ENCODE peak calls at places on chromosomes 5 and 9, in nine cellular contexts. Q is neural progenitor cell, O is HCT116, J is GM23338, U is MM.1S, Y is hepatocyte, R is PC-3, W is GM23248, A is SK-N-SH. I is an unnamed sample. For H3K79me2, the result is how much of the 10 kb centered on the place peaks cover.

GRCh38 chr5:139193928-139194327 is 4.2 kb downstream of the SIL1 start:
- DNase-seq in J (peak), W (peak), A (no peak), Q (no peak), Y (no peak), O (no peak), U (no peak), R (no peak), I (no peak)

GRCh38 chr5:73815631-73816030 is 189.6 kb downstream of the ARHGEF28 start:
- DNase-seq in W (peak), Q (no peak), R (peak), J (no peak), U (no peak), Y (no peak), A (no peak), O (no peak), I (no peak)

GRCh38 chr9:6686396-6686795 is 40.9 kb upstream of the GLDC start:
- DNase-seq in O (no peak), Y (peak), R (peak), W (peak), A (no peak), U (no peak), J (no peak), Q (no peak), I (peak)

GRCh38 chr5:170522211-170523128 is 18.6 kb downstream of the KCNIP1 start:
- DNase-seq in J (peak), W (peak), R (peak), O (no peak), A (no peak), Q (no peak), U (no peak), Y (no peak), I (no peak)

GRCh38 chr9:115668506-115668905 is 485.1 kb upstream of the PAPPA start:
- DNase-seq in U (no peak), Q (no peak), A (no peak), J (no peak), W (peak), R (peak), O (no peak), Y (peak), I (no peak)

GRCh38 chr9:129557192-129558036 is 63.5 kb downstream of the C9orf50 start:
- DNase-seq in Y (peak), W (no peak), U (no peak), A (no peak), R (no peak), J (peak), O (peak), Q (peak), I (no peak)

GRCh38 chr9:120210301-120210700 is 369.7 kb downstream of the CDK5RAP2 start:
- DNase-seq in A (no peak), Y (no peak), J (no peak), O (no peak), R (no peak), U (no peak), W (no peak), Q (no peak), I (no peak)

GRCh38 chr9:110153431-110153830 is 54.5 kb downstream of the C9orf152 start:
- DNase-seq in A (no peak), W (peak), J (no peak), R (no peak), O (no peak), Y (no peak), Q (no peak), U (no peak), I (no peak)

GRCh38 chr9:126375386-126375785 is 48.8 kb downstream of the MVB12B start:
- DNase-seq in O (no peak), Q (peak), Y (peak), A (peak), R (peak), W (peak), U (no peak), J (peak), I (no peak)

GRCh38 chr5:100546041-100546440 is 10.9 kb downstream of the FAM174A start:
- DNase-seq in O (no peak), Q (no peak), R (no peak), U (no peak), Y (no peak), A (no peak), J (no peak), W (no peak), I (no peak)

GRCh38 chr9:105431413-105432246 is 16.2 kb upstream of the FSD1L start:
- DNase-seq in Y (peak), A (no peak), Q (no peak), W (no peak), U (no peak), J (no peak), O (no peak), R (no peak), I (no peak)

GRCh38 chr9:107539427-107540154 is 50.0 kb upstream of the KLF4 start:
- DNase-seq in U (no peak), A (no peak), J (peak), R (peak), Y (peak), W (peak), Q (peak), O (no peak), I (no peak)

GRCh38 chr5:9537223-9538141 is 8.4 kb downstream of the SEMA5A start:
- DNase-seq in A (no peak), W (no peak), J (no peak), R (no peak), Y (no peak), O (no peak), Q (no peak), U (peak), I (no peak)

GRCh38 chr9:136400038-136400834 is at the start of gene SNAPC4:
- DNase-seq in Q (peak), U (peak), W (peak), J (peak), A (peak), Y (peak), R (peak), O (peak), I (peak)

GRCh38 chr9:19495186-19496028 is 86.6 kb downstream of the ACER2 start:
- DNase-seq in U (no peak), A (no peak), Q (no peak), R (no peak), J (peak), Y (no peak), O (no peak), W (no peak), I (no peak)

GRCh38 chr5:178551468-178551867 is 38.7 kb downstream of the COL23A1 start:
- DNase-seq in Q (no peak), W (no peak), A (no peak), Y (no peak), R (no peak), J (no peak), U (no peak), O (no peak), I (no peak)

GRCh38 chr5:72452515-72453259 is 54.5 kb downstream of the ZNF366 start:
- DNase-seq in Q (no peak), Y (peak), O (peak), U (no peak), R (peak), J (no peak), W (peak), A (no peak), I (no peak)

GRCh38 chr5:79495311-79495710 is 18.6 kb downstream of the HOMER1 start:
- DNase-seq in U (no peak), R (peak), A (no peak), J (peak), O (no peak), Y (peak), Q (no peak), W (peak), I (no peak)

GRCh38 chr9:84670106-84670800 is 724 bp downstream of the NTRK2 start:
- DNase-seq in Q (peak), O (no peak), U (peak), A (peak), J (peak), Y (peak), W (peak), R (no peak), I (no peak)

GRCh38 chr5:43729846-43730478 is 127.0 kb downstream of the NNT start:
- DNase-seq in U (peak), A (no peak), W (peak), Q (no peak), Y (peak), J (peak), R (peak), O (peak), I (peak)

GRCh38 chr5:21661129-21661528 is 1192.0 kb downstream of the CDH12 start:
- DNase-seq in O (no peak), Q (no peak), A (no peak), W (no peak), J (no peak), R (no peak), Y (no peak), U (no peak), I (no peak)
- TF ChIP-seq EZH2phosphoT487 in O (no peak), Q (no peak), A (no peak), W (no peak), J (no peak), R (no peak), Y (no peak), U (no peak), I (no peak)

GRCh38 chr9:127524373-127524772 is 73.1 kb downstream of the LRSAM1 start:
- DNase-seq in J (peak), Q (peak), U (no peak), Y (no peak), W (no peak), R (no peak), A (no peak), O (no peak), I (no peak)
- H3K79me2 ChIP-seq in J (under half), Q (under half), U (under half), Y (under half), W (half or more), R (under half), A (half or more), O (under half), I (under half)

GRCh38 chr9:98333703-98334582 is 78.5 kb upstream of the TBC1D2 start:
- DNase-seq in Q (no peak), U (no peak), Y (no peak), O (peak), J (no peak), A (no peak), R (peak), W (peak), I (no peak)
- TF ChIP-seq EZH2phosphoT487 in Q (no peak), U (no peak), Y (no peak), O (no peak), J (no peak), A (no peak), R (no peak), W (no peak), I (no peak)

GRCh38 chr5:140690941-140691924 is at the start of the genes HARS1 and HARS2:
- DNase-seq in W (peak), J (peak), A (peak), Y (peak), O (peak), Q (peak), R (peak), U (peak), I (peak)
- H3K79me2 ChIP-seq in W (half or more), J (under half), A (half or more), Y (half or more), O (half or more), Q (under half), R (half or more), U (half or more), I (under half)

GRCh38 chr5:61472172-61472958 is 140.3 kb downstream of the ZSWIM6 start:
- DNase-seq in J (no peak), A (no peak), R (no peak), O (no peak), W (no peak), Q (no peak), Y (no peak), U (no peak), I (no peak)

GRCh38 chr5:61468483-61468865 is 136.4 kb downstream of the ZSWIM6 start:
- DNase-seq in O (peak), U (no peak), R (no peak), J (peak), Y (no peak), W (peak), Q (no peak), A (no peak), I (no peak)

GRCh38 chr5:61467766-61468482 is 135.9 kb downstream of the ZSWIM6 start:
- DNase-seq in Y (no peak), Q (peak), W (peak), R (peak), U (no peak), A (no peak), O (no peak), J (no peak), I (no peak)

GRCh38 chr5:61474746-61475145 is 142.7 kb downstream of the ZSWIM6 start:
- DNase-seq in A (no peak), R (no peak), J (no peak), O (no peak), Y (no peak), W (no peak), U (no peak), Q (no peak), I (no peak)

DNA sequence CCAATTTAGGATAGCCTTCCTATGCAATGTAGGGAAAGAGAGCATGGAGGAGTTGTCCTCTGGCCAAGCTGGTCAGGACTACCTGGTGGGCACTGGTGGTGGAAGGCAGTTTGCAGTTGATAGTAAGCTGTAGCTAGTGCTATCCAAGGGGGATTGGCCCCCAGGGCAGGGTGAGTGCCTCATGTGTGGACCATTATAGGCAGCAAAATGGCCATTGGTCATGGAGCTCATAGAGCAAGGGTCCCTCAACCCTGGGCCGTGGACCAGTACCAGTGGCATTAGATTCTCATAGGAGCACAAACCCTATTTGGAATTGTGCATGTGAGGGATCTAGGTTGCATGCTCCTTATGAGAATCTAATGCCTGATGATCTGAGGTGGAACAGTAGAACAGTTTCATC is 139.3 kb downstream of the ZSWIM6 start:
- DNase-seq in W (no peak), Y (no peak), O (no peak), J (no peak), U (no peak), R (no peak), Q (no peak), A (no peak), I (no peak)
- TF ChIP-seq EZH2phosphoT487 in W (no peak), Y (no peak), O (no peak), J (no peak), U (no peak), R (no peak), Q (no peak), A (no peak), I (no peak)

GRCh38 chr9:77975023-77975422 is 56.6 kb downstream of the GNAQ start:
- DNase-seq in O (no peak), Q (no peak), R (no peak), U (no peak), W (no peak), Y (no peak), A (no peak), J (no peak), I (no peak)
- H3K79me2 ChIP-seq in O (under half), Q (half or more), R (under half), U (under half), W (half or more), Y (half or more), A (half or more), J (half or more), I (under half)

GRCh38 chr9:114383866-114384231 is 3.9 kb downstream of the AKNA start:
- DNase-seq in W (no peak), A (no peak), J (no peak), Q (no peak), Y (no peak), R (no peak), O (no peak), U (no peak), I (no peak)

GRCh38 chr9:114384836-114385411 is 2.9 kb downstream of the AKNA start:
- DNase-seq in Q (no peak), Y (no peak), J (no peak), W (no peak), R (no peak), A (no peak), O (peak), U (peak), I (no peak)

GRCh38 chr9:114385412-114386181 is 2.2 kb downstream of the AKNA start:
- DNase-seq in U (peak), J (no peak), O (peak), Q (no peak), R (peak), A (no peak), Y (peak), W (peak), I (peak)

GRCh38 chr9:114380988-114381387 is 6.8 kb downstream of the AKNA start:
- DNase-seq in R (no peak), O (no peak), Y (no peak), W (no peak), Q (no peak), A (no peak), J (no peak), U (no peak), I (no peak)

DNA sequence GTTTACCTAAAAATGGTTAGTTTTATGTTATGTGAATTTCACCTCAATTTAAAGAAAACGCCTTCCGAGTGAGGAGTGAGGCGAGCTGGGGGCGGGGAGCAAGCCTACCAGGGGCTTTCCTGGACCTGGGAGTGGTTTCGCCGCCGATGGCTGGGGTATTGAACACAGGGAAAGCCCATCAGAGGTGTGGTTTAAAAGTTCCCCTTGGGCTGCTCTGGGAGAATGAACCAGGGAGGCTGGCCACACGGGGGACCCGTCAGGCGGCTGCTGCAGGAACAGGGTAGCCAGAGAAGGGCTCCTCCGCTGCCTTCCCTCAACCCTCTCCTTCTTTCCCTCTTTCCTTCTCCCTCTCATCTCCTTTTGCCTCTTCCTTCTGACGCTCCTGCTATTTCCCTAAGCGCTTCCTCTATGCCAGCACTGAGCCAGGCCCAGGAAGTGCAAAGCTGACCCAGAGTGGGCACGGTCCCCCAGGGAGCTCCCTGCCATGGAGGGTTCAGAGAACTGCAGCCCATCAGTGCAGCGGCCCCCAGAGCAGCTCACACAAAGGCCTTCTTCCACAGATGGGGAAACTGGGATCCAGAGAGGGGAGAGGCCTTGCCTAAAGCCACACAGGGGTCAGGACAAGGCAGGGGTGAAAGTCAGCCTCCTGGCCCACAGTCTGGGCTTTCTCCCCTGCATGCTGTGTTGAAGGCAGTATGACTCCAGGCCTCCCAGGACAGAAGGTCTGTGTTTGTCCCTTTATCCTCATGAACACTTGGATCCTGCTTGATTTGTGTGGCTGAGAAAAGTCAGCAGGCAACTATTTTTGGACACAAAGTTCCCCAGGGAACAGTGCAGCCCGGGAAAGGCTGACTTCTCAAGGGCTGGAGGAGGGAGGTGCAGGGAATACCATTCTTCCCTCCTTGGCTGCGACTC is 4.6 kb downstream of the AKNA start:
- DNase-seq in A (no peak), J (peak), Y (no peak), R (no peak), Q (peak), W (peak), U (no peak), O (no peak), I (no peak)
- TF ChIP-seq EZH2phosphoT487 in A (no peak), J (no peak), Y (no peak), R (no peak), Q (no peak), W (no peak), U (no peak), O (no peak), I (no peak)